ENCODE peak calls at places on chromosomes 1 and 21, in seven cellular contexts. M is adipocyte, K is heart right ventricle, A is SK-N-SH, X is neuronal stem cell, P is HCT116, J is tibial artery. N is an unnamed sample.
A peak's percentile ranks its signal among the peaks of the same experiment; 100 is the strongest.

GRCh38 chr1:6224733-6225132 is 11.0 kb downstream of the ICMT start:
- DNase-seq in M (no peak), K (no peak), A (no peak), X (no peak), P (no peak), J (no peak), N (no peak)

GRCh38 chr1:190019717-190020116 is 457.9 kb downstream of the BRINP3 start:
- DNase-seq in M (no peak), K (no peak), A (no peak), X (no peak), P (no peak), J (no peak), N (no peak)

GRCh38 chr1:10694274-10694632 is 102.2 kb downstream of the CASZ1 start:
- DNase-seq in M (peak; percentile 62), K (no peak), A (no peak), X (no peak), P (no peak), J (no peak), N (no peak)

GRCh38 chr1:30615076-30615795 is 108.1 kb downstream of the MATN1 start:
- DNase-seq in M (no peak), K (no peak), A (no peak), X (no peak), P (no peak), J (peak; percentile 3), N (no peak)

GRCh38 chr1:155175927-155176371 is 2.3 kb downstream of the TRIM46 start:
- DNase-seq in M (no peak), K (no peak), A (peak; percentile 43), X (no peak), P (no peak), J (peak; percentile 66), N (no peak)

GRCh38 chr1:170131450-170131849 is 14.3 kb upstream of the NTMT2 start:
- DNase-seq in M (no peak), K (no peak), A (no peak), X (no peak), P (no peak), J (no peak), N (no peak)

GRCh38 chr1:43545686-43546387 is 15.2 kb downstream of the PTPRF start:
- DNase-seq in M (no peak), K (peak; percentile 50), A (peak; percentile 84), X (peak; percentile 89), P (no peak), J (peak; percentile 88), N (peak; percentile 89)

GRCh38 chr21:14114251-14114650 is 96.5 kb downstream of the LIPI start:
- DNase-seq in M (no peak), K (no peak), A (no peak), X (no peak), P (no peak), J (no peak), N (no peak)

GRCh38 chr1:177969825-177970371 is at the start of gene SEC16B:
- DNase-seq in M (no peak), K (no peak), A (no peak), X (no peak), P (no peak), J (no peak), N (no peak)

GRCh38 chr21:36203603-36203889 is 46.9 kb downstream of the DOP1B start:
- DNase-seq in M (peak; percentile 74), K (no peak), A (peak; percentile 28), X (no peak), P (peak; percentile 59), J (no peak), N (peak; percentile 80)

GRCh38 chr1:77193951-77194350 is 25.3 kb downstream of the PIGK start:
- DNase-seq in M (no peak), K (no peak), A (no peak), X (no peak), P (no peak), J (no peak), N (no peak)

GRCh38 chr1:47972864-47973437 is 24.2 kb downstream of the TRABD2B start:
- DNase-seq in M (no peak), K (no peak), A (peak; percentile 51), X (no peak), P (no peak), J (no peak), N (no peak)

GRCh38 chr1:204384636-204385354 is 25.1 kb upstream of the PLEKHA6 start:
- DNase-seq in M (peak; percentile 46), K (peak; percentile 31), A (peak; percentile 48), X (no peak), P (no peak), J (peak; percentile 87), N (no peak)

GRCh38 chr1:29033829-29034466 is 89.8 kb downstream of the TMEM200B start:
- DNase-seq in M (peak; percentile 76), K (no peak), A (peak; percentile 61), X (peak; percentile 12), P (peak; percentile 24), J (no peak), N (no peak)

GRCh38 chr1:207049974-207050391 is 1.0 kb downstream of the YOD1 start:
- DNase-seq in M (peak; percentile 88), K (no peak), A (peak; percentile 55), X (peak; percentile 24), P (no peak), J (no peak), N (no peak)

GRCh38 chr1:97869441-97869840 is 51.4 kb downstream of the DPYD start:
- DNase-seq in M (no peak), K (no peak), A (no peak), X (no peak), P (no peak), J (no peak), N (no peak)

GRCh38 chr21:41769933-41770332 is 3.1 kb upstream of the RIPK4 start:
- DNase-seq in M (no peak), K (no peak), A (no peak), X (no peak), P (no peak), J (peak; percentile 52), N (no peak)

GRCh38 chr1:4068076-4068475 is 168.0 kb upstream of the C1orf174 start:
- DNase-seq in M (no peak), K (no peak), A (no peak), X (no peak), P (no peak), J (peak; percentile 15), N (no peak)

GRCh38 chr1:213041443-213041842 is 9.6 kb upstream of the RPS6KC1 start:
- DNase-seq in M (peak; percentile 29), K (no peak), A (no peak), X (no peak), P (no peak), J (no peak), N (no peak)

GRCh38 chr21:27513016-27513415 is 546.1 kb upstream of the ADAMTS5 start:
- DNase-seq in M (no peak), K (no peak), A (peak; percentile 3), X (no peak), P (no peak), J (no peak), N (no peak)

GRCh38 chr1:241250465-241250864 is 106.5 kb downstream of the RGS7 start:
- DNase-seq in M (no peak), K (no peak), A (no peak), X (no peak), P (no peak), J (no peak), N (no peak)

GRCh38 chr1:25198731-25199231 is 33.5 kb downstream of the SYF2 start:
- DNase-seq in M (no peak), K (peak; percentile 44), A (no peak), X (no peak), P (no peak), J (peak; percentile 75), N (no peak)

GRCh38 chr1:234091065-234091401 is 186.6 kb downstream of the SLC35F3 start:
- DNase-seq in M (no peak), K (no peak), A (no peak), X (no peak), P (no peak), J (no peak), N (no peak)
- H3K27me3 ChIP-seq in M (peaks cover 16% of the 10 kb centered on the region), K (no peaks in the 10 kb centered on the region), A (no peaks in the 10 kb centered on the region), X (no peaks in the 10 kb centered on the region), P (no peaks in the 10 kb centered on the region), J (no peaks in the 10 kb centered on the region), N (no peaks in the 10 kb centered on the region)

GRCh38 chr1:225881081-225882007 is 836 bp downstream of the TMEM63A start:
- DNase-seq in M (peak; percentile 56), K (peak; percentile 68), A (peak; percentile 41), X (no peak), P (no peak), J (peak; percentile 88), N (no peak)

GRCh38 chr1:225880210-225880584 is 2.0 kb downstream of the TMEM63A start:
- DNase-seq in M (peak; percentile 5), K (no peak), A (peak; percentile 55), X (no peak), P (no peak), J (no peak), N (no peak)

GRCh38 chr1:225880636-225881035 is 1.5 kb downstream of the TMEM63A start:
- DNase-seq in M (peak; percentile 21), K (no peak), A (no peak), X (no peak), P (no peak), J (no peak), N (no peak)

GRCh38 chr1:225878282-225878681 is 3.9 kb downstream of the TMEM63A start:
- DNase-seq in M (no peak), K (no peak), A (no peak), X (no peak), P (no peak), J (no peak), N (no peak)

DNA sequence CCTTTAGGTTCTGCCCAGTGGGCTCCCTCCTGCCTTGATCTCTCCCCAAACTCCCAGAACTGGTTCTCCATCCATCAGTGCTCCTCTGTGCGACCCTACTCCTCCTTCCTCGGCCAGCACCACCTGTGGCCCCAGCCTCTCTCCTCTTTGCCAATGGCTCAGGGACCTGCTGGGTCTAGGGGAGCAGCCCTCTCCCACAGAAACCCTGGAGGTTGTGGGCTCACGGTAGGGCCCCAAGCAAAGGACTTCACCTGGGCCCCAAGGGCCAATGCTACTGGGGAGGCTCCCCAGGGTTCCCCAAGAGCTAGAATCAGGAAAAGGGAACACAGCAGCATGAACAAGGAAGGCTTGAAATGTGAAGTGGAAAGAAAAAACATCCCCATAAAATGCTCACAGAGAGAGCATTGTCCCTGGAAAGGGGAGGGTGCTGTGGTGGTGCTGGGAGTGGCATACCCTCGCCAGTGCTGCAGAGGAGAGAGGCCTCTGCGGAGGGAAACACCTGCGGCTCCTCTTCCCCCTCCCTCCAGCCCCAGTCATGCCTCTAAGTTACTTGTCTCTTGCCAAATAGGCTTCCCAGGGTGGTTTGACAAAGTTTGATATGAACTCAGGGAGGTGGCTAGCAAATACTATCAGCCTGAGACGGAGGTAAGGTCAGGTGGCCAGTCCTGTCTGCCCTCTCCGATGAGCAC is 2.5 kb downstream of the TMEM63A start:
- DNase-seq in M (no peak), K (no peak), A (no peak), X (no peak), P (no peak), J (no peak), N (no peak)
- H3K4me1 ChIP-seq in M (peaks cover 56% of the 10 kb centered on the region), K (peaks cover 61% of the 10 kb centered on the region), A (no peaks in the 10 kb centered on the region), X (peaks cover 9% of the 10 kb centered on the region), P (peaks cover 52% of the 10 kb centered on the region), J (peaks cover 53% of the 10 kb centered on the region), N (peaks cover 5% of the 10 kb centered on the region)

DNA sequence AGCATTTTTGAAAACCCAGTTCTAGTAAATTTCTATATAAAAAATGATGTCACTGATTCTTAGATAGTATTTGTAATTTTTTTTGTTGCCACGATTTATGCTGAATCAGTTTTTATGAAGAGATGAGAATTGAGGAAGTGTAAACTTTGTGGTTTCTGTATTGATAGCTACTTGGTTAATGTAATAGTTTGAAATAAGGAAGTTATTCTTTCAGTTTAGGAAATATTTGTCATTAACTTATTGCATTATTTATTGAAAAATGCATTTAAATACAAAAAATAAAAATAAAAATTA is 97.8 kb downstream of the ZFYVE9 start:
- DNase-seq in M (no peak), K (no peak), A (no peak), X (no peak), P (no peak), J (no peak), N (no peak)
- H3K27me3 ChIP-seq in M (no peaks in the 10 kb centered on the region), K (no peaks in the 10 kb centered on the region), A (no peaks in the 10 kb centered on the region), X (no peaks in the 10 kb centered on the region), P (no peaks in the 10 kb centered on the region), J (no peaks in the 10 kb centered on the region), N (no peaks in the 10 kb centered on the region)

GRCh38 chr1:66930823-66931174 is 6.0 kb downstream of the MIER1 start:
- DNase-seq in M (no peak), K (no peak), A (no peak), X (no peak), P (no peak), J (no peak), N (no peak)
- H3K4me1 ChIP-seq in M (peaks cover 54% of the 10 kb centered on the region), K (peaks cover 67% of the 10 kb centered on the region), A (peaks cover 30% of the 10 kb centered on the region), X (no peaks in the 10 kb centered on the region), P (peaks cover 18% of the 10 kb centered on the region), J (peaks cover 17% of the 10 kb centered on the region), N (peaks cover 43% of the 10 kb centered on the region)

N was measured in RWPE2.